ENCODE peak calls at places on chromosomes 12 and 14, in eight cellular contexts. Y is activated CD8-positive, alpha-beta memory T cell treated with anti-CD3 and anti-CD28 coated beads, Interleukin-2, amount 50 U/mL, for 48 hours; D is fibroblast of pulmonary artery; L is Peyer's patch; O is nephron progenitor cell; J is DMS153; U is fibroblast of mammary gland; W is activated naive CD8-positive, alpha-beta T cell treated with anti-CD3 and anti-CD28 coated beads, Interleukin-2, amount 50 U/mL, for 24 hours. T is an unnamed sample.

GRCh38 chr14:41806355-41806975 is 199.8 kb downstream of the LRFN5 start:
- DNase-seq in Y (no peak), D (no peak), L (no peak), O (no peak), J (no peak), U (peak; percentile 28), W (no peak), T (no peak)

GRCh38 chr14:35374273-35374681 is 30.3 kb downstream of the NFKBIA start:
- DNase-seq in Y (no peak), D (peak; percentile 99), L (no peak), O (no peak), J (no peak), U (peak; percentile 99), W (no peak), T (no peak)

GRCh38 chr14:89956294-89957009 is 725 bp downstream of the TDP1 start:
- DNase-seq in Y (peak; percentile 90), D (peak; percentile 87), L (peak; percentile 71), O (peak; percentile 41), J (peak; percentile 35), U (peak; percentile 92), W (peak; percentile 85), T (peak; percentile 69)

GRCh38 chr12:54147186-54147585 is 41.6 kb downstream of the SMUG1 start:
- DNase-seq in Y (no peak), D (no peak), L (no peak), O (no peak), J (no peak), U (no peak), W (no peak), T (peak; percentile 73)

GRCh38 chr14:70713096-70713875 is 71.6 kb downstream of the TTC9 start:
- DNase-seq in Y (no peak), D (no peak), L (no peak), O (no peak), J (no peak), U (no peak), W (no peak), T (no peak)

GRCh38 chr12:31867292-31867691 is 91.9 kb upstream of the RESF1 start:
- DNase-seq in Y (no peak), D (no peak), L (no peak), O (no peak), J (no peak), U (no peak), W (no peak), T (no peak)

GRCh38 chr14:99780690-99781089 is 12.5 kb upstream of the EML1 start:
- DNase-seq in Y (no peak), D (no peak), L (no peak), O (no peak), J (peak; percentile 46), U (no peak), W (no peak), T (no peak)

GRCh38 chr14:101363880-101364391 is 197.4 kb upstream of the DIO3 start:
- DNase-seq in Y (no peak), D (no peak), L (no peak), O (no peak), J (no peak), U (no peak), W (no peak), T (no peak)

GRCh38 chr12:100579844-100580243 is 6.4 kb downstream of the GAS2L3 start:
- DNase-seq in Y (no peak), D (no peak), L (no peak), O (no peak), J (no peak), U (no peak), W (no peak), T (no peak)

GRCh38 chr14:65531148-65531547 is 118.6 kb downstream of the FUT8 start:
- DNase-seq in Y (no peak), D (no peak), L (no peak), O (no peak), J (no peak), U (no peak), W (no peak), T (no peak)

GRCh38 chr12:114671664-114672476 is 12.1 kb downstream of the TBX3 start:
- DNase-seq in Y (no peak), D (no peak), L (no peak), O (peak; percentile 56), J (no peak), U (no peak), W (no peak), T (no peak)

GRCh38 chr14:56874375-56874774 is 64.1 kb upstream of the OTX2 start:
- DNase-seq in Y (no peak), D (no peak), L (no peak), O (peak; percentile 8), J (no peak), U (peak; percentile 0), W (peak; percentile 2), T (no peak)

GRCh38 chr12:84986586-84986985 is 49.5 kb downstream of the TSPAN19 start:
- DNase-seq in Y (no peak), D (no peak), L (no peak), O (no peak), J (peak; percentile 71), U (no peak), W (no peak), T (no peak)

GRCh38 chr12:95763809-95764253 is 26.7 kb downstream of the NTN4 start:
- DNase-seq in Y (no peak), D (peak; percentile 77), L (no peak), O (no peak), J (peak; percentile 8), U (peak; percentile 86), W (no peak), T (no peak)

GRCh38 chr14:89899917-89900680 is 54.4 kb downstream of the EFCAB11 start:
- DNase-seq in Y (no peak), D (peak; percentile 54), L (no peak), O (no peak), J (no peak), U (peak; percentile 45), W (no peak), T (no peak)

GRCh38 chr12:122403831-122404230 is 18.6 kb downstream of the CLIP1 start:
- DNase-seq in Y (no peak), D (no peak), L (no peak), O (no peak), J (no peak), U (no peak), W (no peak), T (peak; percentile 44)

GRCh38 chr12:1638167-1638566 is 9.1 kb downstream of the WNT5B start:
- DNase-seq in Y (no peak), D (no peak), L (no peak), O (no peak), J (no peak), U (no peak), W (no peak), T (no peak)

GRCh38 chr12:7031306-7031705 is 13.0 kb upstream of the LPCAT3 start:
- DNase-seq in Y (no peak), D (no peak), L (no peak), O (no peak), J (no peak), U (no peak), W (no peak), T (no peak)

GRCh38 chr12:95204141-95204866 is 13.0 kb downstream of the FGD6 start:
- DNase-seq in Y (no peak), D (peak; percentile 94), L (no peak), O (no peak), J (no peak), U (peak; percentile 88), W (no peak), T (no peak)

GRCh38 chr14:100278702-100279101 is 27.5 kb downstream of the SLC25A29 start:
- DNase-seq in Y (no peak), D (peak; percentile 78), L (no peak), O (no peak), J (no peak), U (peak; percentile 50), W (no peak), T (peak; percentile 72)

GRCh38 chr12:89353823-89354629 is 1.7 kb upstream of the DUSP6 start:
- DNase-seq in Y (peak; percentile 90), D (peak; percentile 74), L (peak; percentile 61), O (peak; percentile 66), J (peak; percentile 64), U (peak; percentile 63), W (peak; percentile 79), T (peak; percentile 96)

GRCh38 chr12:113261847-113262470 is 40.7 kb downstream of the TPCN1 start:
- DNase-seq in Y (no peak), D (peak; percentile 16), L (no peak), O (no peak), J (no peak), U (no peak), W (peak; percentile 30), T (no peak)

GRCh38 chr12:122813310-122813713 is 21.9 kb upstream of the HIP1R start:
- DNase-seq in Y (no peak), D (no peak), L (peak; percentile 69), O (no peak), J (no peak), U (no peak), W (no peak), T (no peak)

GRCh38 chr12:108770963-108771362 is 39.6 kb upstream of the CORO1C start:
- DNase-seq in Y (no peak), D (no peak), L (no peak), O (no peak), J (no peak), U (no peak), W (no peak), T (no peak)

GRCh38 chr12:111748867-111749266 is 17.9 kb upstream of the ALDH2 start:
- DNase-seq in Y (no peak), D (no peak), L (no peak), O (no peak), J (no peak), U (no peak), W (no peak), T (no peak)

GRCh38 chr12:105279460-105280056 is 43.6 kb upstream of the APPL2 start:
- DNase-seq in Y (peak; percentile 56), D (peak; percentile 53), L (no peak), O (peak; percentile 9), J (no peak), U (peak; percentile 49), W (peak; percentile 32), T (no peak)

GRCh38 chr12:99915251-99916082 is 69.3 kb downstream of the ANKS1B start:
- DNase-seq in Y (no peak), D (peak; percentile 5), L (no peak), O (no peak), J (no peak), U (peak; percentile 80), W (no peak), T (no peak)

GRCh38 chr12:591167-591570 is 72.1 kb downstream of the NINJ2 start:
- DNase-seq in Y (no peak), D (no peak), L (no peak), O (no peak), J (no peak), U (no peak), W (no peak), T (no peak)

GRCh38 chr12:12608557-12608957 is 3.1 kb upstream of the CREBL2 start:
- DNase-seq in Y (no peak), D (peak; percentile 21), L (no peak), O (no peak), J (no peak), U (no peak), W (no peak), T (no peak)

GRCh38 chr12:93875157-93875556 is 198.0 kb downstream of the CRADD start:
- DNase-seq in Y (no peak), D (no peak), L (no peak), O (no peak), J (no peak), U (no peak), W (no peak), T (no peak)

GRCh38 chr12:65695077-65695865 is 129.0 kb upstream of the HMGA2 start:
- DNase-seq in Y (no peak), D (peak; percentile 92), L (no peak), O (no peak), J (peak; percentile 18), U (peak; percentile 98), W (no peak), T (peak; percentile 72)

GRCh38 chr14:72907886-72908285 is 14.0 kb upstream of the DPF3 start:
- DNase-seq in Y (no peak), D (no peak), L (no peak), O (no peak), J (no peak), U (peak; percentile 72), W (no peak), T (no peak)

T was measured in upper lobe of right lung.